ENCODE peak calls at places on chromosomes 12 and 14, in eight cellular contexts. X, A, E, H, B, W, Z and G are unnamed samples.

GRCh38 chr12:118377891-118378470 is 1.6 kb downstream of the SUDS3 start:
- DNase-seq in X (peak; percentile 71), A (peak; percentile 31), E (peak; percentile 42), H (peak; percentile 62), B (peak; percentile 37), W (peak; percentile 56), Z (peak; percentile 41), G (peak; percentile 42)

GRCh38 chr12:132610051-132610759 is at the start of gene LRCOL1:
- DNase-seq in X (peak; percentile 59), A (no peak), E (peak; percentile 12), H (no peak), B (no peak), W (no peak), Z (peak; percentile 87), G (no peak)

GRCh38 chr12:130868412-130868811 is 3.5 kb upstream of the RAN start:
- DNase-seq in X (no peak), A (no peak), E (no peak), H (no peak), B (no peak), W (no peak), Z (no peak), G (no peak)

GRCh38 chr12:38350342-38351181 is 34.0 kb downstream of the ALG10B start:
- DNase-seq in X (no peak), A (no peak), E (no peak), H (no peak), B (no peak), W (no peak), Z (no peak), G (no peak)

GRCh38 chr14:92353447-92353846 is 30.5 kb downstream of the SLC24A4 start:
- DNase-seq in X (no peak), A (no peak), E (peak; percentile 3), H (no peak), B (no peak), W (no peak), Z (peak; percentile 6), G (no peak)

GRCh38 chr12:69497308-69498026 is 27.3 kb downstream of the FRS2 start:
- DNase-seq in X (no peak), A (no peak), E (no peak), H (no peak), B (no peak), W (no peak), Z (peak; percentile 68), G (no peak)

GRCh38 chr12:18375131-18375530 is 113.8 kb downstream of the PIK3C2G start:
- DNase-seq in X (no peak), A (no peak), E (no peak), H (no peak), B (no peak), W (no peak), Z (peak; percentile 24), G (no peak)

GRCh38 chr12:57224973-57225679 is 4.4 kb upstream of the SHMT2 start:
- DNase-seq in X (no peak), A (peak; percentile 33), E (no peak), H (no peak), B (peak; percentile 41), W (no peak), Z (peak; percentile 24), G (peak; percentile 13)

GRCh38 chr14:76264384-76264783 is 111.6 kb upstream of the ESRRB start:
- DNase-seq in X (no peak), A (no peak), E (no peak), H (no peak), B (no peak), W (no peak), Z (no peak), G (no peak)